ENCODE peak calls at places on chromosomes 13 and 19, in six cellular contexts. One of them, this sample, is unnamed.

GRCh38 chr19:52992109-52993004 is 21.4 kb upstream of the ERVV-1 start:
- DNase-seq in colonic mucosa: peak
- DNase-seq in psoas muscle: peak
- DNase-seq in H54: no peak
- DNase-seq in IMR-90: no peak
- DNase-seq in anterior cingulate cortex: peak
- DNase-seq in this sample: no peak

GRCh38 chr19:40601061-40601973 is at the start of gene LTBP4:
- DNase-seq in colonic mucosa: peak
- DNase-seq in psoas muscle: peak
- DNase-seq in H54: no peak
- DNase-seq in IMR-90: no peak
- DNase-seq in anterior cingulate cortex: no peak
- DNase-seq in this sample: no peak

GRCh38 chr19:58059003-58059671 is at the start of gene ZNF135:
- DNase-seq in colonic mucosa: peak
- DNase-seq in psoas muscle: peak
- DNase-seq in H54: no peak
- DNase-seq in IMR-90: peak
- DNase-seq in anterior cingulate cortex: peak
- DNase-seq in this sample: peak

GRCh38 chr13:59425211-59425721 is 738.5 kb downstream of the DIAPH3 start:
- DNase-seq in colonic mucosa: no peak
- DNase-seq in psoas muscle: no peak
- DNase-seq in H54: no peak
- DNase-seq in IMR-90: peak
- DNase-seq in anterior cingulate cortex: no peak
- DNase-seq in this sample: no peak

GRCh38 chr19:43439183-43440063 is 24.7 kb downstream of the TEX101 start:
- DNase-seq in colonic mucosa: no peak
- DNase-seq in psoas muscle: no peak
- DNase-seq in H54: peak
- DNase-seq in IMR-90: no peak
- DNase-seq in anterior cingulate cortex: no peak
- DNase-seq in this sample: no peak

GRCh38 chr13:101424381-101425155 is 8.3 kb upstream of the NALCN start:
- DNase-seq in colonic mucosa: no peak
- DNase-seq in psoas muscle: no peak
- DNase-seq in H54: no peak
- DNase-seq in IMR-90: peak
- DNase-seq in anterior cingulate cortex: no peak
- DNase-seq in this sample: no peak

GRCh38 chr13:75178436-75178835 is 303.5 kb downstream of the TBC1D4 start:
- DNase-seq in colonic mucosa: no peak
- DNase-seq in psoas muscle: no peak
- DNase-seq in H54: no peak
- DNase-seq in IMR-90: no peak
- DNase-seq in anterior cingulate cortex: no peak
- DNase-seq in this sample: no peak

GRCh38 chr13:77507931-77508776 is 27.4 kb upstream of the SCEL start:
- DNase-seq in colonic mucosa: no peak
- DNase-seq in psoas muscle: no peak
- DNase-seq in H54: peak
- DNase-seq in IMR-90: peak
- DNase-seq in anterior cingulate cortex: no peak
- DNase-seq in this sample: no peak

GRCh38 chr19:50500060-50500752 is 10.8 kb downstream of the JOSD2 start:
- DNase-seq in colonic mucosa: no peak
- DNase-seq in psoas muscle: peak
- DNase-seq in H54: no peak
- DNase-seq in IMR-90: no peak
- DNase-seq in anterior cingulate cortex: no peak
- DNase-seq in this sample: no peak

GRCh38 chr19:39765091-39766076 is 13.3 kb upstream of the LEUTX start:
- DNase-seq in colonic mucosa: peak
- DNase-seq in psoas muscle: peak
- DNase-seq in H54: peak
- DNase-seq in IMR-90: peak
- DNase-seq in anterior cingulate cortex: no peak
- DNase-seq in this sample: no peak

GRCh38 chr19:13995878-13996765 is 10.0 kb downstream of the RFX1 start:
- DNase-seq in colonic mucosa: no peak
- DNase-seq in psoas muscle: peak
- DNase-seq in H54: no peak
- DNase-seq in IMR-90: no peak
- DNase-seq in anterior cingulate cortex: no peak
- DNase-seq in this sample: no peak

GRCh38 chr19:11381535-11382369 is 2.4 kb downstream of the EPOR start:
- DNase-seq in colonic mucosa: peak
- DNase-seq in psoas muscle: peak
- DNase-seq in H54: peak
- DNase-seq in IMR-90: peak
- DNase-seq in anterior cingulate cortex: no peak
- DNase-seq in this sample: peak

GRCh38 chr13:43359536-43359935 is 336.1 kb downstream of the DNAJC15 start:
- DNase-seq in colonic mucosa: no peak
- DNase-seq in psoas muscle: no peak
- DNase-seq in H54: no peak
- DNase-seq in IMR-90: no peak
- DNase-seq in anterior cingulate cortex: no peak
- DNase-seq in this sample: no peak

GRCh38 chr13:39684531-39685137 is 29.2 kb downstream of the COG6 start:
- DNase-seq in colonic mucosa: no peak
- DNase-seq in psoas muscle: no peak
- DNase-seq in H54: no peak
- DNase-seq in IMR-90: peak
- DNase-seq in anterior cingulate cortex: no peak
- DNase-seq in this sample: peak

GRCh38 chr19:610071-610800 is 20.6 kb downstream of the HCN2 start:
- DNase-seq in colonic mucosa: no peak
- DNase-seq in psoas muscle: no peak
- DNase-seq in H54: no peak
- DNase-seq in IMR-90: no peak
- DNase-seq in anterior cingulate cortex: no peak
- DNase-seq in this sample: peak

GRCh38 chr13:113486698-113487097 is 3.8 kb downstream of the DCUN1D2 start:
- DNase-seq in colonic mucosa: no peak
- DNase-seq in psoas muscle: no peak
- DNase-seq in H54: no peak
- DNase-seq in IMR-90: no peak
- DNase-seq in anterior cingulate cortex: no peak
- DNase-seq in this sample: no peak

GRCh38 chr19:34482380-34483250 is 1.1 kb downstream of the WTIP start:
- DNase-seq in colonic mucosa: no peak
- DNase-seq in psoas muscle: no peak
- DNase-seq in H54: no peak
- DNase-seq in IMR-90: peak
- DNase-seq in anterior cingulate cortex: no peak
- DNase-seq in this sample: peak

GRCh38 chr13:73261739-73262216 is 203.0 kb downstream of the KLF5 start:
- DNase-seq in colonic mucosa: no peak
- DNase-seq in psoas muscle: no peak
- DNase-seq in H54: no peak
- DNase-seq in IMR-90: no peak
- DNase-seq in anterior cingulate cortex: no peak
- DNase-seq in this sample: no peak

GRCh38 chr19:33093420-33094210 is 12.6 kb downstream of the GPATCH1 start:
- DNase-seq in colonic mucosa: no peak
- DNase-seq in psoas muscle: no peak
- DNase-seq in H54: no peak
- DNase-seq in IMR-90: no peak
- DNase-seq in anterior cingulate cortex: no peak
- DNase-seq in this sample: no peak

GRCh38 chr19:47486900-47487299 is 2.9 kb upstream of the KPTN start:
- DNase-seq in colonic mucosa: no peak
- DNase-seq in psoas muscle: no peak
- DNase-seq in H54: no peak
- DNase-seq in IMR-90: no peak
- DNase-seq in anterior cingulate cortex: no peak
- DNase-seq in this sample: no peak